ENCODE peak calls at places on chromosomes 5 and 9, in eight cellular contexts. I is nephron progenitor cell; B is osteocyte; V is cardiac fibroblast; N is stimulated activated CD8-positive, alpha-beta memory T cell treated with anti-CD3 and anti-CD28 coated beads, Interleukin-7, amount 100 ng/mL, for 1 hour; J is fibroblast of gingiva; G is stimulated activated CD4-positive, alpha-beta T cell treated with anti-CD3 and anti-CD28 coated beads, Interleukin-15, amount 100 ng/mL, for 1 hour; U is smooth muscle cell of the brain vasculature. M is an unnamed sample.

GRCh38 chr9:886886-887285 is 45.4 kb downstream of the DMRT1 start:
- DNase-seq in B (no peak), N (no peak), J (no peak), I (no peak), U (no peak), G (no peak), V (no peak), M (no peak)

GRCh38 chr9:75602074-75602473 is 288.4 kb upstream of the PCSK5 start:
- DNase-seq in B (no peak), G (no peak), U (no peak), I (no peak), N (no peak), J (no peak), V (no peak), M (no peak)

GRCh38 chr9:88593537-88594185 is 58.7 kb downstream of the NXNL2 start:
- DNase-seq in I (peak; percentile 36), U (peak; percentile 53), B (peak; percentile 76), J (peak; percentile 60), V (peak; percentile 84), N (peak; percentile 17), G (no peak), M (peak; percentile 68)

GRCh38 chr5:97121848-97122247 is 20.6 kb downstream of the LIX1 start:
- DNase-seq in G (no peak), I (no peak), N (no peak), V (no peak), B (no peak), J (no peak), U (no peak), M (no peak)

GRCh38 chr9:111148994-111149759 is 110.9 kb upstream of the LPAR1 start:
- DNase-seq in I (no peak), G (no peak), B (no peak), J (no peak), V (no peak), N (no peak), U (no peak), M (no peak)

GRCh38 chr5:97266576-97266975 is 83.5 kb upstream of the RIOK2 start:
- DNase-seq in I (no peak), J (peak; percentile 93), N (no peak), V (peak; percentile 84), G (no peak), U (no peak), B (no peak), M (peak; percentile 72)

GRCh38 chr5:135885031-135885430 is 10.6 kb downstream of the IL9 start:
- DNase-seq in G (no peak), V (no peak), I (no peak), N (no peak), J (no peak), B (no peak), U (no peak), M (no peak)

GRCh38 chr5:9091896-9092662 is 453.8 kb downstream of the SEMA5A start:
- DNase-seq in V (no peak), U (no peak), I (no peak), G (no peak), B (no peak), N (no peak), J (no peak), M (no peak)

GRCh38 chr9:38160613-38161215 is 91.7 kb upstream of the SHB start:
- DNase-seq in U (peak; percentile 3), G (peak; percentile 14), I (peak; percentile 81), N (peak; percentile 25), B (no peak), J (peak; percentile 21), V (peak; percentile 69), M (peak; percentile 50)

GRCh38 chr9:83772860-83773259 is 44.7 kb downstream of the GKAP1 start:
- DNase-seq in N (no peak), B (no peak), G (no peak), V (no peak), U (no peak), I (no peak), J (no peak), M (no peak)

GRCh38 chr9:97531750-97532383 is 30.4 kb downstream of the TMOD1 start:
- DNase-seq in V (no peak), N (no peak), U (no peak), I (no peak), G (no peak), J (no peak), B (no peak), M (no peak)

GRCh38 chr5:178431063-178431776 is 159.0 kb downstream of the COL23A1 start:
- DNase-seq in N (no peak), G (no peak), V (no peak), J (no peak), B (peak; percentile 56), I (no peak), U (no peak), M (no peak)

GRCh38 chr9:38257626-38258215 is 134.8 kb upstream of the ALDH1B1 start:
- DNase-seq in G (no peak), B (peak; percentile 65), I (no peak), N (no peak), V (no peak), J (no peak), U (no peak), M (no peak)

GRCh38 chr9:89536618-89537017 is 38.7 kb upstream of the SEMA4D start:
- DNase-seq in V (no peak), B (no peak), I (no peak), J (no peak), G (no peak), N (no peak), U (no peak), M (no peak)

GRCh38 chr5:116453920-116454319 is 120.7 kb downstream of the SEMA6A start:
- DNase-seq in J (no peak), N (no peak), V (no peak), U (no peak), I (no peak), G (no peak), B (no peak), M (peak; percentile 2)

GRCh38 chr5:10632110-10632903 is 68.4 kb downstream of the ANKRD33B start:
- DNase-seq in I (no peak), U (no peak), J (no peak), G (peak; percentile 26), B (no peak), N (no peak), V (no peak), M (no peak)

GRCh38 chr9:19116391-19116790 is 10.9 kb downstream of the PLIN2 start:
- DNase-seq in G (no peak), B (peak; percentile 48), V (peak; percentile 51), U (no peak), I (no peak), N (no peak), J (peak; percentile 63), M (peak; percentile 86)

GRCh38 chr9:94817291-94818195 is 91.0 kb downstream of the AOPEP start:
- DNase-seq in N (no peak), J (no peak), V (no peak), I (no peak), G (no peak), U (no peak), B (no peak), M (no peak)

GRCh38 chr5:173197375-173197891 is 37.6 kb downstream of the NKX2-5 start:
- DNase-seq in V (no peak), N (no peak), U (no peak), J (no peak), G (no peak), B (no peak), I (no peak), M (peak; percentile 43)

GRCh38 chr5:102638912-102639652 is 116.0 kb upstream of the PAM start:
- DNase-seq in G (no peak), B (no peak), U (no peak), J (no peak), N (no peak), V (no peak), I (no peak), M (peak; percentile 49)

GRCh38 chr9:37953775-37954437 is 50.0 kb upstream of the SLC25A51 start:
- DNase-seq in N (no peak), G (no peak), J (peak; percentile 81), U (peak; percentile 80), I (no peak), V (peak; percentile 95), B (no peak), M (peak; percentile 91)

GRCh38 chr9:137860361-137860760 is 17.2 kb upstream of the CACNA1B start:
- DNase-seq in U (no peak), B (no peak), V (no peak), J (no peak), G (no peak), I (no peak), N (no peak), M (no peak)

GRCh38 chr9:98494852-98495251 is 213.9 kb downstream of the GABBR2 start:
- DNase-seq in V (no peak), G (no peak), I (no peak), U (no peak), N (no peak), B (no peak), J (no peak), M (no peak)

GRCh38 chr9:133842174-133842573 is 104.0 kb upstream of the SARDH start:
- DNase-seq in B (no peak), U (no peak), N (no peak), J (no peak), V (no peak), G (no peak), I (peak; percentile 64), M (no peak)

GRCh38 chr5:180600554-180601041 is 9.3 kb upstream of the SCGB3A1 start:
- DNase-seq in J (no peak), B (peak; percentile 60), N (no peak), V (no peak), I (no peak), G (no peak), U (no peak), M (no peak)

M was measured in AG10803.